ENCODE peak calls at places on chromosomes 5 and 9, in seven cellular contexts. M is NCI-H748 treated with DMSO at 0.1 percent for 48 hours, I is HT1080, W is EH, C is AG08396, R is PC-3, Q is NCI-H2081. O is an unnamed sample.
A peak's percentile ranks its signal among the peaks of the same experiment; 100 is the strongest.

GRCh38 chr5:115888027-115888426 is 46.3 kb downstream of the AP3S1 start:
- DNase-seq in M (no peak), I (peak; percentile 21), W (peak; percentile 36), C (no peak), R (peak; percentile 54), Q (no peak), O (no peak)

GRCh38 chr5:107570805-107571531 is 99.8 kb downstream of the EFNA5 start:
- DNase-seq in M (peak; percentile 40), I (no peak), W (no peak), C (no peak), R (no peak), Q (no peak), O (peak; percentile 25)

GRCh38 chr5:145531038-145531734 is 304.0 kb downstream of the PRELID2 start:
- DNase-seq in M (no peak), I (peak; percentile 87), W (peak; percentile 94), C (peak; percentile 31), R (peak; percentile 92), Q (no peak), O (no peak)

GRCh38 chr5:80054682-80055081 is 19.5 kb downstream of the THBS4 start:
- DNase-seq in M (no peak), I (peak; percentile 73), W (peak; percentile 43), C (peak; percentile 60), R (peak; percentile 14), Q (no peak), O (no peak)

GRCh38 chr5:151123897-151124751 is 33.5 kb downstream of the ANXA6 start:
- DNase-seq in M (no peak), I (no peak), W (peak; percentile 44), C (peak; percentile 35), R (peak; percentile 53), Q (no peak), O (no peak)

GRCh38 chr5:180135128-180135955 is 63.8 kb upstream of the RNF130 start:
- DNase-seq in M (no peak), I (peak; percentile 93), W (peak; percentile 1), C (peak; percentile 78), R (peak; percentile 83), Q (no peak), O (peak; percentile 63)

GRCh38 chr9:136403538-136403914 is 3.6 kb upstream of the SNAPC4 start:
- DNase-seq in M (no peak), I (no peak), W (no peak), C (no peak), R (no peak), Q (no peak), O (peak; percentile 69)

GRCh38 chr5:76483433-76483832 is 80.3 kb downstream of the IQGAP2 start:
- DNase-seq in M (peak; percentile 45), I (no peak), W (no peak), C (no peak), R (no peak), Q (no peak), O (no peak)

O was measured in T-helper 2 cell treated with Interferon-gamma antibody and Interleukin-4, amounts not matched to agents 5 μg/mL and 100 μg/mL, for 36 hours.